ENCODE peak calls at places on chromosomes 2 and 18, in ten cellular contexts. V is ovary, L is H1, Q is stomach, I is A549, R is SK-N-SH, Y is GM12878, G is sigmoid colon, W is K562, J is tibial nerve. Z is an unnamed sample.
A peak's percentile ranks its signal among the peaks of the same experiment; 100 is the strongest.

GRCh38 chr2:127066942-127067341 is 40.0 kb downstream of the BIN1 start:
- DNase-seq in V (no peak), L (no peak), Q (peak; percentile 35), I (no peak), R (no peak), Y (no peak), G (peak; percentile 89), W (no peak), J (peak; percentile 84), Z (peak; percentile 48)

GRCh38 chr18:3742541-3742940 is 292.6 kb downstream of the TGIF1 start:
- DNase-seq in V (no peak), L (no peak), Q (no peak), I (no peak), R (no peak), Y (no peak), G (no peak), W (no peak), J (no peak), Z (no peak)

GRCh38 chr2:138622606-138623005 is 121.0 kb downstream of the SPOPL start:
- DNase-seq in V (no peak), L (no peak), Q (no peak), I (no peak), R (no peak), Y (no peak), G (no peak), W (no peak), J (no peak), Z (no peak)

GRCh38 chr2:70897977-70898226 is 37.8 kb upstream of the ATP6V1B1 start:
- DNase-seq in V (no peak), L (no peak), Q (no peak), I (no peak), R (peak; percentile 7), Y (no peak), G (no peak), W (no peak), J (no peak), Z (no peak)

GRCh38 chr2:131104487-131105155 is 515 bp upstream of the PLEKHB2 start:
- DNase-seq in V (no peak), L (no peak), Q (peak; percentile 49), I (peak; percentile 63), R (peak; percentile 78), Y (peak; percentile 5), G (peak; percentile 93), W (peak; percentile 45), J (peak; percentile 38), Z (no peak)

GRCh38 chr2:222751821-222752719 is 80.6 kb downstream of the MOGAT1 start:
- DNase-seq in V (no peak), L (no peak), Q (no peak), I (no peak), R (no peak), Y (no peak), G (no peak), W (no peak), J (no peak), Z (no peak)

GRCh38 chr2:25129901-25130520 is 38.4 kb downstream of the POMC start:
- DNase-seq in V (no peak), L (no peak), Q (no peak), I (no peak), R (no peak), Y (no peak), G (no peak), W (no peak), J (no peak), Z (no peak)

GRCh38 chr18:47868744-47869143 is 61.7 kb downstream of the SMAD2 start:
- DNase-seq in V (no peak), L (no peak), Q (no peak), I (no peak), R (no peak), Y (no peak), G (no peak), W (no peak), J (no peak), Z (peak; percentile 26)

GRCh38 chr2:230955163-230955779 is 30.2 kb upstream of the GPR55 start:
- DNase-seq in V (no peak), L (no peak), Q (no peak), I (no peak), R (no peak), Y (no peak), G (no peak), W (no peak), J (no peak), Z (no peak)

GRCh38 chr2:207251573-207252192 is 85.9 kb upstream of the KLF7 start:
- DNase-seq in V (no peak), L (no peak), Q (no peak), I (no peak), R (peak; percentile 51), Y (no peak), G (no peak), W (no peak), J (no peak), Z (no peak)

GRCh38 chr2:20440001-20440560 is 6.8 kb upstream of the RHOB start:
- DNase-seq in V (no peak), L (no peak), Q (no peak), I (no peak), R (no peak), Y (no peak), G (peak; percentile 58), W (no peak), J (no peak), Z (no peak)

GRCh38 chr2:236507393-236508085 is 62.1 kb upstream of the ACKR3 start:
- DNase-seq in V (peak; percentile 78), L (peak; percentile 77), Q (peak; percentile 58), I (no peak), R (peak; percentile 90), Y (no peak), G (peak; percentile 77), W (peak; percentile 8), J (no peak), Z (peak; percentile 71)
- TF ChIP-seq EP300 in V (no peak), L (no peak), Q (no peak), I (no peak), R (no peak), Y (no peak), G (no peak), W (no peak), J (no peak), Z (no peak)

DNA sequence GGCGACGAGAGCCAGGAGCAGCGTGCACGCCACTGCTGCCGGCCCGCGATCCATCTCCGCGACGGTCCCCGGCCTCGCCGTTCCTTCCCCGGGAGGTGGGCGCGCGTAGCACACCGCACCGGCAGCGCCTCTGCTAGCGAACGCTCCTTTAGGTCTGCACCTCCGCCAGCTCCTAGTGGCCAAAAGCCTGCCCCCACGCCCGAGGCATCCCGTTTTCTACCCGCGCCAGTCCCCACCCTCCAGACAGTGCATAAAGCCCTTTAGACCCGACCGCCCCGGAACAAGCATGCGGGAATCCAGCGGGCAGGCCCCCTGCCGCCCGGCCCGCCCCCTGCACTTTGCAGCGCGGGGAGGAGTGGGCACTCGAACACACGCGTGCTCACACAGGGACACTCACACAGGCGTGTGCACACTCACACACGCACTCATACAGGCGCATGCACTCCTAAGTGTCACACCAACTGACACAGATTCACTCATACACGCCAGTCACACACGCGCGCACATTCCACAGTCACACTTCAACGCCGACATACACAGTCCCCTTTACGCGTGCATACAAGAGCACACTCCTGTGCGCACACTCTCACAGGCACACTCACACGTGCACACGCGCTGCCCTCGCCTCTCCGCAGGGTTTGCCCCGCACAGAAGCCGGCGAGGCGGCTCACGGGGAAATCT is at the start of gene LRP2:
- DNase-seq in V (no peak), L (peak; percentile 73), Q (no peak), I (no peak), R (peak; percentile 67), Y (no peak), G (no peak), W (peak; percentile 16), J (no peak), Z (peak; percentile 84)
- TF ChIP-seq CTCF in V (no peak), L (no peak), Q (no peak), I (no peak), R (no peak), Y (no peak), G (no peak), W (no peak), J (no peak), Z (no peak)

GRCh38 chr18:45493830-45494229 is 121.4 kb upstream of the SLC14A2 start:
- DNase-seq in V (no peak), L (no peak), Q (no peak), I (no peak), R (no peak), Y (no peak), G (no peak), W (no peak), J (no peak), Z (no peak)
- TF ChIP-seq EP300 in V (no peak), L (no peak), Q (no peak), I (no peak), R (no peak), Y (no peak), G (no peak), W (no peak), J (no peak), Z (no peak)

DNA sequence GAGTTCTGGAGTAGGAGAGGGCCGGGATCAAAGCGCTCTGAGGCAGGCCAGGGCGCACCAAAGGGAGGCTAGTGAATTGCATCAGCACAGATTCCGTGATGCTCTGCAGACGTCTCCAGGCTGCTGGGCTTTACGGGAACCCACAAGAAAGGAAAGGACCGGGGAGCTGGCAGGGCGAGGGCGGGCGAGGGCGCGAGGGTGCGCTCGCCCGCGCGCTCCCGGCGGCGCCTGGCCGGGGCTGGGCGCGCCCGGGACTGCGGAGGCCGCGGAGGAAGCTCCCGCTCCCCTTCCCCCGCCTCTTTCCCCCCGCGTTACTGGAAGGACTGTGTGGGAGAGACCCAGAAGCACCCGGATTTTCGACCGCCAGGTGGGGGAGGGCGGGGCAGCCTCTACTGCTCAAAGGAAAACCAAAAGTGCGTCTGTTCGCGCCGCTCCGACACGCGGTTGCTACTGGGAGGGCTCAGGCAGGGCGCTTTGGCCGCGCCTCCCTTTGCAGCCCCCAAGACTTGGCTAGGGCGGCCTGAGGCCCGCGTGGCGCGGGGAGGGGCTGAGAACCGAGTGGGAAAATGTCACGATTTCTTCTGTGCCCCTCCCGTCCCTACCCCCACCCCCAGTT is 2.3 kb upstream of the FOSL2 start:
- DNase-seq in V (peak; percentile 95), L (peak; percentile 82), Q (peak; percentile 92), I (peak; percentile 88), R (peak; percentile 91), Y (no peak), G (peak; percentile 97), W (peak; percentile 73), J (peak; percentile 81), Z (peak; percentile 94)
- TF ChIP-seq CTCF in V (peak; percentile 50), L (no peak), Q (no peak), I (no peak), R (no peak), Y (no peak), G (no peak), W (no peak), J (no peak), Z (peak; percentile 2)

DNA sequence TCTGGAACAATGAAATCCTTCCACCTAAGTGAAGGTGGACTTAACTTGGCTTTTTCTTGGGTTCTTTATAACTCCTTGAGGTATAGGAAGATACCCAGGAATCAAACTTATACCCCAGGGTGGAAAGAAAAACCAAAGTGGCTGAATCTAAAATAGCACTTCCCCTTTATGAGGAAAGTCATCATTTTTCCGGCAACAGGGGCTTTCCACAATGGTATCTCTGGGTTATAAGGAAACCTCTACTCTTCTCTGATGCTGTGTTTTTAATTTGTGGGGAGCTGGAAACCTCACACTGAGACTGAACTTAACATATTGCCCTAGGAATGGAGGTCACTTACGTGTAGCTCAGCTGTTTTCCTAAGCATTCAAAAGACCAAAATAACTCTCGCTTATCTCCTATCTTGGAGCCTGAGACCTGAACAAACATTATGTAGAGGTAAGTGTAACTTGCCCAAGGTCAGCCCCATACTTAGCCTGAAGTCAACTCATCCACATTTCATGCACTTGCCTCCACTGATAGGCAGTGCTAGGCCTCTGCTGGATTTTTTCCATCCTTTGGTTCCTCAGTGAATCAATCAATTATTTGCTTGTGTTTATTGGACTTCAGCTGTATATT is 117.9 kb downstream of the SETBP1 start:
- DNase-seq in V (no peak), L (no peak), Q (peak; percentile 34), I (no peak), R (no peak), Y (no peak), G (no peak), W (no peak), J (no peak), Z (no peak)
- TF ChIP-seq EP300 in V (no peak), L (no peak), Q (no peak), I (no peak), R (no peak), Y (no peak), G (no peak), W (no peak), J (no peak), Z (no peak)

Z was measured in upper lobe of left lung.